ENCODE peak calls at places on chromosomes 16 and 17, in four cellular contexts. Z is activated CD4-positive, alpha-beta T cell treated with anti-CD3 and anti-CD28 coated beads, Interleukin-2, amount 50 U/mL, for 1 hour; X is GM12878; J is NCI-H1930. Q is an unnamed sample.
A peak's percentile ranks its signal among the peaks of the same experiment; 100 is the strongest.

GRCh38 chr16:74771656-74772315 is 2.8 kb downstream of the FA2H start:
- DNase-seq in Z (no peak), J (no peak), X (peak; percentile 63), Q (no peak)

GRCh38 chr17:71830916-71831315 is 289.9 kb upstream of the SOX9 start:
- DNase-seq in X (no peak), Z (no peak), J (no peak), Q (no peak)

GRCh38 chr16:70734522-70734921 is 48.7 kb upstream of the MTSS2 start:
- DNase-seq in Z (no peak), X (no peak), J (no peak), Q (no peak)

GRCh38 chr16:84672276-84673202 is 24.2 kb downstream of the KLHL36 start:
- DNase-seq in J (peak; percentile 2), X (no peak), Z (peak; percentile 85), Q (no peak)

GRCh38 chr16:31377210-31377903 is 15.8 kb upstream of the ITGAD start:
- DNase-seq in Z (no peak), X (no peak), J (no peak), Q (no peak)

GRCh38 chr17:73952498-73953205 is 250.8 kb upstream of the RPL38 start:
- DNase-seq in X (no peak), J (peak; percentile 61), Z (peak; percentile 9), Q (no peak)

GRCh38 chr16:81583893-81584705 is 139.5 kb downstream of the CMIP start:
- DNase-seq in X (no peak), Z (no peak), J (no peak), Q (no peak)

GRCh38 chr16:50814541-50814940 is 72.7 kb downstream of the CYLD start:
- DNase-seq in Z (no peak), X (no peak), J (no peak), Q (no peak)

GRCh38 chr17:80791758-80792284 is 199.8 kb upstream of the CHMP6 start:
- DNase-seq in X (no peak), Z (peak; percentile 42), J (no peak), Q (no peak)

GRCh38 chr16:49838639-49839461 is 17.1 kb downstream of the ZNF423 start:
- DNase-seq in X (no peak), J (no peak), Z (no peak), Q (no peak)

GRCh38 chr17:9818760-9819159 is 3.1 kb downstream of the GSG1L2 start:
- DNase-seq in Z (no peak), X (no peak), J (no peak), Q (no peak)

GRCh38 chr16:58110590-58111330 is 18.4 kb downstream of the CFAP20 start:
- DNase-seq in Z (no peak), X (no peak), J (no peak), Q (no peak)

GRCh38 chr17:47719411-47720152 is 13.5 kb upstream of the TBX21 start:
- DNase-seq in Z (peak; percentile 27), J (no peak), X (no peak), Q (no peak)

GRCh38 chr17:17077861-17078732 is 35.8 kb downstream of the MPRIP start:
- DNase-seq in J (no peak), Z (no peak), X (no peak), Q (no peak)